ENCODE peak calls at places on chromosomes 7 and 10, in eight cellular contexts. W is IMR-90, S is H1, Q is Peyer's patch, J is spleen, C is GM12878, L is endothelial cell of umbilical vein, Y is heart left ventricle. H is an unnamed sample.

GRCh38 chr10:22737587-22737986 is 23.2 kb upstream of the PIP4K2A start:
- DNase-seq in Q (no peak), W (peak), L (peak), S (no peak), J (no peak), C (no peak), Y (no peak), H (peak)

GRCh38 chr10:561721-562120 is 127.7 kb downstream of the DIP2C start:
- DNase-seq in Y (no peak), W (no peak), S (no peak), C (no peak), J (no peak), L (no peak), Q (no peak), H (no peak)

GRCh38 chr7:155163696-155164095 is 93.6 kb downstream of the HTR5A start:
- DNase-seq in Y (no peak), Q (no peak), L (no peak), W (no peak), C (no peak), S (no peak), J (no peak), H (no peak)

GRCh38 chr7:23530901-23531793 is 634 bp downstream of the TRA2A start:
- DNase-seq in Q (peak), Y (peak), S (no peak), C (no peak), L (peak), W (peak), J (peak), H (peak)

GRCh38 chr10:85608706-85609105 is 757.9 kb downstream of the GRID1 start:
- DNase-seq in W (no peak), S (no peak), Y (no peak), J (no peak), L (no peak), Q (no peak), C (no peak), H (no peak)

GRCh38 chr7:82036146-82036886 is 266.5 kb upstream of the HGF start:
- DNase-seq in S (no peak), C (no peak), Q (no peak), W (peak), Y (no peak), L (peak), J (no peak), H (no peak)

GRCh38 chr10:104253106-104253505 is 1.6 kb upstream of the GSTO1 start:
- DNase-seq in Y (no peak), C (no peak), Q (no peak), W (no peak), L (no peak), J (no peak), S (no peak), H (no peak)

GRCh38 chr10:58967551-58968418 is 208.7 kb upstream of the PHYHIPL start:
- DNase-seq in C (no peak), S (peak), Y (no peak), W (no peak), Q (no peak), J (no peak), L (no peak), H (peak)

GRCh38 chr7:30206466-30206865 is 71.7 kb downstream of the MTURN start:
- DNase-seq in S (no peak), Q (no peak), L (peak), J (no peak), C (no peak), W (peak), Y (no peak), H (peak)

GRCh38 chr7:159067870-159068787 is 76.5 kb downstream of the VIPR2 start:
- DNase-seq in Q (no peak), Y (peak), W (no peak), L (no peak), C (no peak), J (no peak), S (no peak), H (no peak)

GRCh38 chr7:12258074-12258473 is 47.0 kb downstream of the TMEM106B start:
- DNase-seq in W (no peak), L (no peak), S (no peak), C (no peak), Q (no peak), J (no peak), Y (no peak), H (no peak)

GRCh38 chr10:30435068-30435422 is 1.1 kb downstream of the MAP3K8 start:
- DNase-seq in S (no peak), W (peak), L (no peak), Q (peak), J (peak), C (no peak), Y (peak), H (no peak)

GRCh38 chr7:73901231-73901822 is 40.4 kb downstream of the TMEM270 start:
- DNase-seq in Y (no peak), W (no peak), Q (no peak), J (peak), L (no peak), S (no peak), C (no peak), H (no peak)

GRCh38 chr7:17408245-17408903 is 109.9 kb downstream of the AHR start:
- DNase-seq in L (peak), S (no peak), C (no peak), Y (no peak), Q (no peak), W (peak), J (no peak), H (peak)

GRCh38 chr7:138000081-138000701 is 1.7 kb downstream of the CREB3L2 start:
- DNase-seq in C (no peak), L (peak), Y (peak), W (peak), Q (no peak), J (no peak), S (no peak), H (no peak)

GRCh38 chr7:158420591-158421340 is 166.9 kb downstream of the PTPRN2 start:
- DNase-seq in L (no peak), C (no peak), Y (no peak), S (no peak), W (no peak), J (no peak), Q (no peak), H (no peak)

GRCh38 chr7:50782376-50783208 is at the start of gene GRB10:
- DNase-seq in W (peak), L (peak), J (no peak), C (no peak), Y (peak), S (no peak), Q (no peak), H (peak)

GRCh38 chr7:107560898-107561516 is 2.7 kb downstream of the COG5 start:
- DNase-seq in C (no peak), Q (peak), S (no peak), Y (no peak), L (no peak), J (no peak), W (no peak), H (no peak)

GRCh38 chr10:80192553-80192952 is 12.8 kb downstream of the ANXA11 start:
- DNase-seq in J (no peak), S (no peak), Q (no peak), W (no peak), C (no peak), Y (no peak), L (no peak), H (no peak)

GRCh38 chr10:100993986-100994708 is 5.5 kb upstream of the LZTS2 start:
- DNase-seq in S (no peak), L (peak), Y (no peak), Q (no peak), W (peak), J (no peak), C (no peak), H (no peak)

GRCh38 chr7:75038508-75038907 is 35.1 kb downstream of the RCC1L start:
- DNase-seq in J (no peak), Y (no peak), C (no peak), S (no peak), Q (no peak), W (no peak), L (no peak), H (no peak)

GRCh38 chr7:75905785-75906604 is 9.0 kb upstream of the POR start:
- DNase-seq in J (peak), C (no peak), Q (no peak), S (no peak), W (peak), L (no peak), Y (peak), H (peak)

GRCh38 chr7:22204312-22204711 is 152.6 kb downstream of the RAPGEF5 start:
- DNase-seq in Y (no peak), L (no peak), J (no peak), Q (no peak), C (no peak), W (peak), S (no peak), H (no peak)

GRCh38 chr7:108717771-108718170 is 148.1 kb downstream of the DNAJB9 start:
- DNase-seq in Y (no peak), W (no peak), Q (no peak), C (no peak), J (no peak), L (no peak), S (no peak), H (no peak)

GRCh38 chr10:26359670-26360069 is 78.5 kb upstream of the APBB1IP start:
- DNase-seq in Q (no peak), Y (no peak), W (no peak), J (no peak), S (no peak), L (no peak), C (no peak), H (no peak)

GRCh38 chr7:129256221-129256620 is 31.4 kb downstream of the AHCYL2 start:
- DNase-seq in Q (no peak), J (no peak), L (no peak), W (no peak), Y (no peak), C (no peak), S (no peak), H (no peak)

GRCh38 chr10:96025566-96025965 is 17.8 kb upstream of the CCNJ start:
- DNase-seq in Y (no peak), W (peak), J (no peak), L (peak), C (no peak), Q (no peak), S (no peak), H (no peak)

GRCh38 chr7:140640060-140640611 is 477 bp downstream of the DENND2A start:
- DNase-seq in S (no peak), C (no peak), Q (no peak), W (peak), Y (peak), L (no peak), J (peak), H (no peak)

GRCh38 chr10:56547163-56547562 is 186.1 kb upstream of the ZWINT start:
- DNase-seq in Q (peak), W (no peak), S (no peak), J (no peak), C (no peak), L (no peak), Y (no peak), H (no peak)

GRCh38 chr10:86666538-86666937 is 1.8 kb upstream of the LDB3 start:
- DNase-seq in J (no peak), L (no peak), S (no peak), Y (no peak), W (no peak), C (no peak), Q (no peak), H (no peak)

GRCh38 chr7:96789914-96790313 is 80.3 kb upstream of the SEM1 start:
- DNase-seq in L (no peak), J (no peak), Q (no peak), C (no peak), W (no peak), S (no peak), Y (no peak), H (no peak)

GRCh38 chr7:149011491-149011890 is 16.8 kb downstream of the PDIA4 start:
- DNase-seq in Y (no peak), S (no peak), Q (no peak), W (no peak), J (no peak), C (no peak), L (no peak), H (no peak)

GRCh38 chr10:6151087-6151977 is 51.4 kb upstream of the PFKFB3 start:
- DNase-seq in J (peak), W (peak), C (peak), S (peak), Y (peak), Q (peak), L (peak), H (no peak)

GRCh38 chr10:97400665-97401454 is at the start of gene RRP12:
- DNase-seq in Q (peak), W (peak), C (peak), Y (peak), L (peak), S (peak), J (peak), H (peak)
- TF ChIP-seq POLR2A in Q (no peak), W (peak), C (peak), Y (no peak), L (no peak), S (peak), J (peak), H (peak)

GRCh38 chr10:48880016-48880705 is 59.5 kb downstream of the LRRC18 start:
- DNase-seq in Q (no peak), J (no peak), S (no peak), Y (no peak), L (no peak), W (no peak), C (no peak), H (no peak)
- TF ChIP-seq POLR2A in Q (no peak), J (no peak), S (no peak), Y (no peak), L (no peak), W (no peak), C (no peak), H (no peak)

GRCh38 chr10:124462348-124462695 is 699 bp downstream of the LHPP start:
- DNase-seq in Q (no peak), J (no peak), C (no peak), W (no peak), L (no peak), Y (no peak), S (no peak), H (no peak)

GRCh38 chr10:124459395-124459794 is 2.2 kb upstream of the LHPP start:
- DNase-seq in Y (no peak), C (no peak), J (no peak), Q (no peak), L (no peak), S (no peak), W (no peak), H (no peak)

GRCh38 chr10:124464028-124464751 is 2.6 kb downstream of the LHPP start:
- DNase-seq in Q (no peak), S (no peak), Y (no peak), L (no peak), J (no peak), C (no peak), W (no peak), H (no peak)

GRCh38 chr10:124460144-124460543 is 1.5 kb upstream of the LHPP start:
- DNase-seq in L (no peak), Y (no peak), W (no peak), J (no peak), S (no peak), C (no peak), Q (no peak), H (no peak)

GRCh38 chr10:124461642-124462347 is at the start of gene LHPP:
- DNase-seq in J (peak), C (peak), Y (peak), W (peak), L (peak), S (no peak), Q (peak), H (peak)
- TF ChIP-seq POLR2A in J (no peak), C (peak), Y (peak), W (no peak), L (peak), S (peak), Q (peak), H (peak)

GRCh38 chr10:71970331-71970730 is 6.1 kb downstream of the CHST3 start:
- DNase-seq in Q (no peak), W (no peak), S (no peak), Y (no peak), L (no peak), C (no peak), J (peak), H (peak)
- TF ChIP-seq POLR2A in Q (no peak), W (no peak), S (no peak), Y (no peak), L (no peak), C (no peak), J (no peak), H (no peak)

DNA sequence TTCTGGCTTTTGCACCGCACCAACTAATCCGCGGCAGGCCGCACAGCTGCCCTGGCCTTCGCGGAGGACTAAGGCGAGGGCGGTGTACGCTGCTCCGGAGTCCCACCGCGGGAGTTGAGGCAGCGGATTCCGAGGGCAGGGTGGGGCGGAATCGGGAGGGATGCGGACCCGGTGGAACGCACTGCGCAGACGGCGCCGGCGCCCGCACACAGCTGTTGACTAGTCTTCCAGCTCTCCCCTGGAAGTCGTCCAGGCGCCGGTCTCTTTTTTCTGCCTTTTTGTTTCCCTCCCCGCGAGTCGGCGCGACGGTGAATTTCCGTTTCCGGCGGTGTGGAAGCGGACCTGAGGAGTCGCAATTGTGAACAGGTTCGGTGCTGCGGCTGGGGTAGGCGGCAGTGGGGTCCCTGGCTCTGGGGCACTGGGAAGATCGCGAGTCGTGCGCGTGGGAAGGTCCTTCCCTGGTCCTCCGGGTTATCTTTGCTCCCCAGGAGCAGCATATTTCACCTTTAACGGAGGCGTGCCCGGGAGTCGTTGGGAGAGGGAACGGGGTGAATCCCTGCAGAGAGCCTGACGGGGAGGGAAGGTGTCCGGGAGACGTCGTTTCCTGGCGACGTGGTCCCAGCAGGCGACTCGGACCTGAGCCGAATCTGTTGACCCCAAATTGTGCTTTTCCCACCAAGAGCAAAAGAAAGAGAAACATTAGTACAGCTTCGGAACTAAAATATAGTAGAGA is at the start of gene ASAH2B:
- DNase-seq in S (peak), Y (peak), J (peak), W (peak), Q (peak), L (peak), C (peak), H (peak)
- TF ChIP-seq POLR2A in S (peak), Y (peak), J (no peak), W (peak), Q (no peak), L (peak), C (peak), H (peak)

DNA sequence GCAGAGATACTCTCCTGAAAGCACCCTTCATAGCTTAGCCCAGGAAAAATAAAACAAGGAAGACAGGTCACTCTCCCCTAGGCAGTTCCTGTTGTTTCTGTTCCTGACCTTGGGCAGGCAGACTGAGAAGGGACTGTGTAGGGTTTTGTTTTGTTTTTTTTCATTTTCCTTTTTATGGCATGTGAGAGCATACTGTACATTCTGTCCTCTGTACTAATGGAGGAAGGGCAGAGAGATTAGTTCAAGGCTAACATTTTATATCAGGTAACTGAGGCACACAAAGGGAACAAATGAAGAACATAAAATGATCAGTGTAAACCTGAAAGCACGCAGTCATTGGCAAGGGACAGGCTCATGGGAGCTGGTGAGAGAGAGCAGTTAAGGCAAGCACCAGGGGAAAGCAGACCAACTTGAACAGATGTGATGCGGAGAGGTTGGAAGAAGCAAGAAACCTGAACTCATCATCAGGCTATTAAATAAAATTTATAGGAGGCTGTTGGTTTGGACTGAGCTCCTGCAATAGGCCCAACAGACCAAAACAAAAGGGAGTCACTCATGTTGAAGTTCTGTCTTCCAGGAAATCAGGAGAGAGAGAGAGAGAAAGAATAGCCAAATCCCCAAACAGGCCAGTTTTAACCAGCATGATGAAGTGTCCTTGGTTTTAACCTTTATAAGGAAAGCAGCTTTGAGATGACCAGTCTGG is 34.2 kb upstream of the PDCD4 start:
- DNase-seq in C (no peak), Q (no peak), S (no peak), W (no peak), Y (no peak), J (no peak), L (peak), H (no peak)
- TF ChIP-seq POLR2A in C (no peak), Q (peak), S (no peak), W (no peak), Y (no peak), J (no peak), L (no peak), H (no peak)

DNA sequence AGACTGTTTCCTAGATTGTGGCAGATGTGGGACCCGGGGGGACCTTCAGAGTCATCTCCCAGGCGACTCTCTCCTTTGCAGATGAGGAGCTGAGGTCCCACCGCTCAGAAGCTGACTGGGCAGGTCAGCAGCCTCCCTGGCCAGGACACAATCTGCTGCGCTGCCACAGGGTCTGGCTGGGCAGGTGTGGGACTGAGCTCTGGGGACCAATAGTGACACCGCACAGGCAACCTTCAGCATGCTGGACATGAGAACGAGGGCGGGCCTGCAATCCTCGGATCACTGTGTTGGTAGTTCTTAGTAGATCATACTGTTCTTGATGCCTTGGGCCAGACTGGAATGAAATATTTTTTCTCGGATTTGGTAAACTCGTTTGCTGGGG is 20.5 kb upstream of the CRYGN start:
- DNase-seq in C (no peak), Q (peak), S (no peak), Y (no peak), J (no peak), W (no peak), L (no peak), H (no peak)
- TF ChIP-seq POLR2A in C (peak), Q (no peak), S (no peak), Y (no peak), J (no peak), W (no peak), L (no peak), H (no peak)

GRCh38 chr10:112962343-112962742 is 12.3 kb downstream of the TCF7L2 start:
- DNase-seq in W (no peak), S (no peak), J (no peak), L (no peak), Y (no peak), C (no peak), Q (no peak), H (no peak)

GRCh38 chr10:112961609-112962008 is 11.6 kb downstream of the TCF7L2 start:
- DNase-seq in Y (no peak), J (no peak), Q (no peak), S (no peak), W (no peak), L (no peak), C (no peak), H (no peak)

GRCh38 chr10:112958275-112958995 is 8.4 kb downstream of the TCF7L2 start:
- DNase-seq in L (no peak), S (no peak), W (peak), C (no peak), Y (no peak), Q (no peak), J (no peak), H (no peak)

GRCh38 chr10:112959207-112959838 is 9.3 kb downstream of the TCF7L2 start:
- DNase-seq in Q (no peak), S (no peak), L (no peak), J (no peak), Y (no peak), W (peak), C (no peak), H (no peak)

DNA sequence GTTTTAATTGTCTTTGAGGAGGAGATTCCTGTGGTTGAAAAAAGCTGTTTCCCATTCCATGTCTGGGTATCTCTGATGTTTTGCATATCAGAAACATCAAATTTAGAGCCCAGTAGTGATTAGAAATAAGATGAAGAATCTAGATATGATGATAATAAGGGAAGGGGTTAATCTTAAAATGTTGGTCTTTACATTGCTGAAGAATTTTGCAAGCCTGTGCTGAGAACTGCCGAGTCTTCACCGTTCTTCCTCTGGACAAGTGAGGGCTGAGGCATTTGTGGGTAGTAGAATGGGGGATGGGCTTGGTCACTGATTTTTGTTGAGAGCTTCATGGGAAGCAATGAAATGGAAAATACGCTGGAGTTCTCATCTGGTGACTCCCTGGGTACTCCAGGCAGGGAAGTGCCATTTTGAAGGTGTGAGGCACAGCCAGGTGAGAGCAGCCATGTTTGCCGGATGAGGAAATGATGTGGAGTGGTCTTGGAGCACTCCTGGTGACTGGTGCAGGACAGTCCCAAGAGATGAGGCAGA is 10.2 kb downstream of the TCF7L2 start:
- DNase-seq in L (no peak), W (no peak), C (no peak), Q (no peak), S (no peak), Y (no peak), J (no peak), H (no peak)
- TF ChIP-seq POLR2A in L (no peak), W (no peak), C (no peak), Q (no peak), S (no peak), Y (no peak), J (no peak), H (no peak)

H was measured in H54.